ENCODE peak calls at places on chromosomes 3 and 15, in four cellular contexts. G is T-helper 2 cell, U is COR-L47, I is MM.1S. X is an unnamed sample.

GRCh38 chr3:100107227-100107626 is 7.1 kb downstream of the FILIP1L start:
- DNase-seq in G (no peak), U (no peak), I (no peak), X (peak)

GRCh38 chr3:134627831-134628230 is 23.0 kb downstream of the KY start:
- DNase-seq in G (no peak), U (no peak), I (no peak), X (no peak)

GRCh38 chr3:170724599-170724998 is 138.7 kb upstream of the SLC7A14 start:
- DNase-seq in G (no peak), U (no peak), I (no peak), X (peak)

GRCh38 chr3:32614956-32615355 is 44.3 kb upstream of the DYNC1LI1 start:
- DNase-seq in G (no peak), U (no peak), I (no peak), X (peak)

GRCh38 chr3:56879453-56880224 is 77.9 kb upstream of the ARHGEF3 start:
- DNase-seq in G (no peak), U (no peak), I (no peak), X (no peak)

GRCh38 chr3:72830452-72831217 is 17.6 kb downstream of the SHQ1 start:
- DNase-seq in G (no peak), U (no peak), I (no peak), X (no peak)

GRCh38 chr3:194675680-194676079 is 3.7 kb upstream of the LSG1 start:
- DNase-seq in G (no peak), U (no peak), I (no peak), X (no peak)

GRCh38 chr15:65980824-65981456 is 111.6 kb downstream of the RAB11A start:
- DNase-seq in G (no peak), U (peak), I (peak), X (peak)

GRCh38 chr3:122353215-122353614 is 28.2 kb downstream of the CSTA start:
- DNase-seq in G (no peak), U (no peak), I (no peak), X (peak)

GRCh38 chr3:42703695-42704025 is 1.1 kb upstream of the HHATL start:
- DNase-seq in G (no peak), U (no peak), I (no peak), X (no peak)

GRCh38 chr3:123546133-123546755 is 38.6 kb downstream of the HACD2 start:
- DNase-seq in G (no peak), U (no peak), I (no peak), X (no peak)

X was measured in NCI-H69.